ENCODE peak calls at places on chromosomes 12 and 14, in ten cellular contexts. I is fibroblast of the conjunctiva; V is fibroblast of mammary gland; M is mesothelial cell of epicardium; O is GM13977; Q is ELR; U is testis; W is iPS DF 6.9; C is neural progenitor cell; D is stimulated activated CD4-positive, alpha-beta T cell treated with anti-CD3 and anti-CD28 coated beads, Interleukin-2, amount 100 ng/mL, for 24 hours. N is an unnamed sample.
A peak's percentile ranks its signal among the peaks of the same experiment; 100 is the strongest.

GRCh38 chr14:22003471-22003870 is 329.9 kb upstream of the OR4E1 start:
- DNase-seq in I (no peak), U (no peak), V (no peak), O (no peak), W (no peak), M (no peak), C (no peak), Q (no peak), D (peak; percentile 32), N (no peak)

GRCh38 chr12:124774462-124775167 is 89.0 kb downstream of the SCARB1 start:
- DNase-seq in O (peak; percentile 83), Q (peak; percentile 70), U (no peak), V (peak; percentile 100), C (no peak), W (no peak), D (peak; percentile 78), I (peak; percentile 95), M (no peak), N (no peak)

GRCh38 chr14:97056086-97056485 is 258.9 kb downstream of the VRK1 start:
- DNase-seq in D (peak; percentile 7), W (no peak), V (no peak), O (no peak), M (no peak), U (no peak), Q (no peak), C (no peak), I (no peak), N (no peak)

GRCh38 chr12:64796205-64796845 is 28.1 kb upstream of the TBC1D30 start:
- DNase-seq in W (no peak), U (peak; percentile 74), C (peak; percentile 86), O (peak; percentile 67), Q (peak; percentile 93), M (peak; percentile 52), I (peak; percentile 90), D (peak; percentile 48), V (peak; percentile 93), N (peak; percentile 53)

GRCh38 chr14:21042918-21043317 is 756 bp downstream of the RNASE7 start:
- DNase-seq in M (no peak), U (no peak), C (no peak), O (no peak), V (no peak), W (no peak), I (no peak), Q (no peak), D (no peak), N (no peak)

GRCh38 chr12:96050139-96050538 is 14.8 kb upstream of the LTA4H start:
- DNase-seq in I (no peak), M (no peak), O (no peak), D (no peak), W (no peak), V (no peak), C (no peak), Q (no peak), U (no peak), N (no peak)

GRCh38 chr14:89624500-89625156 is 207.6 kb upstream of the FOXN3 start:
- DNase-seq in W (no peak), U (no peak), Q (no peak), O (no peak), D (no peak), C (no peak), M (no peak), V (no peak), I (no peak), N (no peak)

GRCh38 chr14:102249041-102249440 is 55.9 kb downstream of the MOK start:
- DNase-seq in D (no peak), M (no peak), V (peak; percentile 85), Q (peak; percentile 51), O (no peak), U (no peak), W (no peak), C (no peak), I (no peak), N (no peak)

GRCh38 chr12:54294914-54295566 is 5.8 kb downstream of the NFE2 start:
- DNase-seq in U (no peak), I (no peak), D (no peak), O (no peak), C (no peak), V (no peak), M (no peak), Q (no peak), W (no peak), N (no peak)

GRCh38 chr14:70784886-70785285 is 24.4 kb downstream of the MAP3K9 start:
- DNase-seq in O (no peak), D (no peak), Q (no peak), I (no peak), U (no peak), C (no peak), M (no peak), W (no peak), V (no peak), N (no peak)

GRCh38 chr12:96434107-96434506 is 33.9 kb upstream of the CDK17 start:
- DNase-seq in O (no peak), W (no peak), U (peak; percentile 21), I (peak; percentile 76), C (no peak), D (peak; percentile 38), Q (peak; percentile 93), M (no peak), V (peak; percentile 99), N (no peak)

GRCh38 chr12:100279612-100280244 is 12.8 kb downstream of the SCYL2 start:
- DNase-seq in V (no peak), W (no peak), Q (no peak), C (peak; percentile 30), U (no peak), O (no peak), D (no peak), M (no peak), I (no peak), N (no peak)

GRCh38 chr14:54451961-54452360 is 10.8 kb upstream of the CNIH1 start:
- DNase-seq in Q (no peak), M (no peak), I (no peak), W (no peak), V (no peak), U (no peak), O (no peak), D (no peak), C (no peak), N (no peak)

GRCh38 chr14:25381498-25381897 is 331.6 kb upstream of the STXBP6 start:
- DNase-seq in W (no peak), O (no peak), M (no peak), U (no peak), D (no peak), Q (peak; percentile 0), I (no peak), V (peak; percentile 48), C (peak; percentile 9), N (no peak)

GRCh38 chr12:108289342-108290131 is 49.6 kb downstream of the CMKLR1 start:
- DNase-seq in D (no peak), Q (no peak), O (no peak), W (no peak), U (peak; percentile 71), C (no peak), M (no peak), V (no peak), I (no peak), N (peak; percentile 10)

GRCh38 chr14:51239813-51240803 is at the start of gene TMX1:
- DNase-seq in I (peak; percentile 99), D (peak; percentile 90), U (peak; percentile 96), V (peak; percentile 99), O (peak; percentile 90), W (peak; percentile 97), M (peak; percentile 96), Q (peak; percentile 100), C (peak; percentile 99), N (peak; percentile 93)

GRCh38 chr12:46635818-46636217 is 190.0 kb downstream of the SLC38A4 start:
- DNase-seq in U (no peak), O (no peak), D (no peak), W (no peak), M (no peak), I (no peak), C (no peak), Q (no peak), V (no peak), N (no peak)

GRCh38 chr14:58299665-58300202 is 1.4 kb downstream of the ARID4A start:
- DNase-seq in I (no peak), O (peak; percentile 12), C (peak; percentile 48), U (peak; percentile 35), W (no peak), V (no peak), D (peak; percentile 13), M (peak; percentile 40), Q (peak; percentile 39), N (peak; percentile 23)

GRCh38 chr14:106209745-106210144 is 683.4 kb downstream of the TMEM121 start:
- DNase-seq in D (peak; percentile 27), O (no peak), M (no peak), W (no peak), C (no peak), U (no peak), Q (no peak), I (no peak), V (no peak), N (no peak)

GRCh38 chr14:94622653-94623421 is 10.6 kb downstream of the SERPINA3 start:
- DNase-seq in I (no peak), W (no peak), D (no peak), V (no peak), O (no peak), M (no peak), U (no peak), C (no peak), Q (no peak), N (no peak)

GRCh38 chr14:72716471-72716870 is 177.4 kb downstream of the DPF3 start:
- DNase-seq in W (no peak), U (no peak), I (no peak), M (no peak), D (no peak), O (no peak), C (no peak), V (peak; percentile 41), Q (peak; percentile 13), N (no peak)

GRCh38 chr12:116959198-116959460 is 48.4 kb downstream of the FBXW8 start:
- DNase-seq in V (no peak), D (no peak), Q (no peak), W (no peak), C (no peak), O (no peak), I (no peak), M (no peak), U (no peak), N (no peak)

GRCh38 chr12:52086944-52087835 is 7.7 kb downstream of the SMIM41 start:
- DNase-seq in C (no peak), M (no peak), W (no peak), O (peak; percentile 14), Q (no peak), V (no peak), I (no peak), U (no peak), D (no peak), N (no peak)

GRCh38 chr12:106021516-106021915 is 117.2 kb downstream of the NUAK1 start:
- DNase-seq in W (no peak), Q (no peak), C (no peak), V (no peak), U (no peak), I (no peak), D (no peak), O (no peak), M (no peak), N (no peak)

GRCh38 chr12:57479376-57480115 is at the start of gene ARHGAP9:
- DNase-seq in C (no peak), I (no peak), Q (peak; percentile 29), D (no peak), M (no peak), U (no peak), W (no peak), O (peak; percentile 76), V (no peak), N (no peak)

GRCh38 chr14:68622856-68623255 is 170.0 kb downstream of the ZFP36L1 start:
- DNase-seq in V (no peak), U (no peak), I (no peak), W (no peak), Q (no peak), O (no peak), M (no peak), D (no peak), C (no peak), N (no peak)

GRCh38 chr12:69330475-69331473 is 17.4 kb upstream of the LYZ start:
- DNase-seq in M (no peak), O (peak; percentile 26), U (peak; percentile 48), W (no peak), V (no peak), C (peak; percentile 46), D (peak; percentile 57), I (no peak), Q (peak; percentile 45), N (peak; percentile 59)

GRCh38 chr12:121499929-121500793 is 80.7 kb downstream of the KDM2B start:
- DNase-seq in C (peak; percentile 81), Q (peak; percentile 72), O (peak; percentile 80), U (peak; percentile 86), M (peak; percentile 90), D (peak; percentile 79), W (no peak), V (peak; percentile 49), I (peak; percentile 29), N (peak; percentile 87)

N was measured in thyroid gland.